ENCODE peak calls at places on chromosomes 7 and 10, in eight cellular contexts. E is cardiac fibroblast, R is ascending aorta, W is NB4, V is psoas muscle, U is GM06990, S is skeletal muscle cell, O is AG10803. N is an unnamed sample.

GRCh38 chr7:7424151-7424873 is 111.4 kb downstream of the COL28A1 start:
- DNase-seq in V (peak; percentile 37), W (peak; percentile 81), O (peak; percentile 62), S (no peak), U (peak; percentile 10), E (peak; percentile 84), R (peak; percentile 11), N (peak; percentile 32)

GRCh38 chr7:5234852-5235831 is 45.1 kb downstream of the WIPI2 start:
- DNase-seq in U (peak; percentile 70), O (peak; percentile 29), R (no peak), W (peak; percentile 44), E (no peak), V (no peak), S (no peak), N (no peak)

GRCh38 chr10:77504196-77504869 is 133.3 kb downstream of the KCNMA1 start:
- DNase-seq in R (no peak), S (no peak), E (peak; percentile 72), U (no peak), W (no peak), O (peak; percentile 74), V (no peak), N (no peak)

GRCh38 chr10:9188022-9188810 is 1133.7 kb downstream of the GATA3 start:
- DNase-seq in V (no peak), S (no peak), O (no peak), E (no peak), U (no peak), W (no peak), R (no peak), N (no peak)

GRCh38 chr10:114271779-114272167 is 32.7 kb downstream of the VWA2 start:
- DNase-seq in O (peak; percentile 96), S (peak; percentile 80), U (no peak), V (peak; percentile 44), E (peak; percentile 95), W (no peak), R (peak; percentile 12), N (no peak)

GRCh38 chr7:116218051-116218645 is 7.8 kb downstream of the TES start:
- DNase-seq in V (no peak), R (no peak), S (peak; percentile 61), U (no peak), E (peak; percentile 82), O (no peak), W (no peak), N (no peak)

GRCh38 chr10:124019886-124020797 is 73.3 kb downstream of the CHST15 start:
- DNase-seq in S (no peak), W (no peak), O (no peak), E (no peak), U (no peak), R (no peak), V (no peak), N (no peak)

GRCh38 chr7:107973861-107974260 is 29.1 kb downstream of the LAMB1 start:
- DNase-seq in O (no peak), E (no peak), R (no peak), S (no peak), W (no peak), U (no peak), V (no peak), N (no peak)

GRCh38 chr7:1122832-1123501 is 35.1 kb downstream of the GPER1 start:
- DNase-seq in V (no peak), S (no peak), E (peak; percentile 5), O (no peak), W (no peak), U (no peak), R (no peak), N (no peak)

GRCh38 chr10:121648078-121648477 is 49.8 kb upstream of the FGFR2 start:
- DNase-seq in E (no peak), O (no peak), W (no peak), U (no peak), R (no peak), V (no peak), S (no peak), N (no peak)

GRCh38 chr7:29574659-29575058 is 11.0 kb downstream of the PRR15 start:
- DNase-seq in O (no peak), S (no peak), E (no peak), U (no peak), V (no peak), W (peak; percentile 41), R (no peak), N (no peak)

GRCh38 chr10:93760490-93760889 is 2.8 kb downstream of the LGI1 start:
- DNase-seq in E (no peak), O (no peak), V (no peak), S (no peak), U (no peak), R (no peak), W (no peak), N (no peak)

GRCh38 chr7:96331233-96331632 is 9.3 kb upstream of the SLC25A13 start:
- DNase-seq in E (no peak), R (no peak), W (no peak), O (no peak), S (no peak), V (no peak), U (no peak), N (no peak)

GRCh38 chr7:157266272-157266671 is 70.5 kb upstream of the DNAJB6 start:
- DNase-seq in V (no peak), R (no peak), O (no peak), U (no peak), W (no peak), S (no peak), E (peak; percentile 53), N (no peak)

GRCh38 chr7:72161534-72161933 is 250.6 kb downstream of the CALN1 start:
- DNase-seq in R (no peak), U (no peak), O (no peak), E (no peak), S (no peak), V (no peak), W (peak; percentile 19), N (no peak)

GRCh38 chr7:69871213-69871885 is 273.1 kb downstream of the AUTS2 start:
- DNase-seq in R (no peak), U (no peak), S (peak; percentile 69), E (peak; percentile 86), O (peak; percentile 70), V (no peak), W (no peak), N (no peak)

GRCh38 chr7:101743995-101744360 is 73.4 kb upstream of the CUX1 start:
- DNase-seq in V (no peak), U (no peak), W (peak; percentile 77), O (no peak), R (no peak), E (no peak), S (no peak), N (no peak)
- H3K4me3 ChIP-seq in V (no peak overlapping the region), U (peak overlapping the region; percentile 62), W (peak overlapping the region; percentile 66), O (no peak overlapping the region), R (peak overlapping the region; percentile 60), E (no peak overlapping the region), S (no peak overlapping the region), N (peak overlapping the region; percentile 22)

GRCh38 chr10:102436312-102436711 is 3.9 kb upstream of the CUEDC2 start:
- DNase-seq in U (no peak), R (no peak), S (no peak), O (no peak), E (no peak), W (no peak), V (peak; percentile 4), N (no peak)

GRCh38 chr10:102434251-102434913 is 2.0 kb upstream of the CUEDC2 start:
- DNase-seq in O (peak; percentile 66), E (peak; percentile 65), W (peak; percentile 75), R (no peak), V (no peak), U (no peak), S (no peak), N (no peak)

GRCh38 chr10:102435098-102435497 is 2.7 kb upstream of the CUEDC2 start:
- DNase-seq in U (no peak), V (peak; percentile 7), W (no peak), R (no peak), O (no peak), S (no peak), E (no peak), N (no peak)

GRCh38 chr10:102437515-102437914 is 5.1 kb upstream of the CUEDC2 start:
- DNase-seq in S (no peak), V (peak; percentile 1), U (no peak), E (no peak), W (no peak), O (no peak), R (no peak), N (no peak)

DNA sequence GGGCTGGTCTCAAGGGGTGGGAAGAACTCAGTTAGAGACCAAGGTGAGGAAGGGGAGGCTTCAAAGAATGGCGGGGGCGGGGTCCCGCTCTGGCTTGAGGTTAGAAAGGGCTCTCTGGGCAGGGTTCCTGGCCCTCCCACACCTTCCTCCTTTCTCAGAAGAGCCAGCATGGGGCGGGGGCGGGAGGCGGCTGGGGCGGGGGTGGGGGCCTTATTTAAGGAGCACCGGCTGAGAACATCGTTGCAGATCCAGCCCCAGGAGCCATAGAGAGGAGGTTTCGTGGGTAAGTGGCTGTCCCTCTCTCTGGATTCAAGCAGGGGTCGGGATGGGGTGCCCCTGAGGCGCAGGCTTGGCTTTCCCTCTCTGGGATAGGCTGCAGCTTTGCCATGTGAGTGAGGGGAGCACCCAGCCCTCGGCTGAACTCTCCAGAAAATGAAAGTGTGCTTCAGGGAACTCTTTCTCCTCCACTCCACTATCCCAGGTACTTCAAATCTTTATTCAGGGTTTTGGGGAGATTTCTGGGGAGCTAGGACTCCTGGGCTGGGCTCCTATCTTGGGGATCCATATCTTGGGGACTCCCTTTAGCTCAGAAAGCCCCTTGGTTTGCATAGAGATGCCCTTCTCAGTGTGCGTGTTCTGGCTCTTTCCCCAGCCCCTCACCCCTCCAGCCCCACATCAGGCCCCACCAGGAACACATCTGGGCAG is 3.3 kb upstream of the CUEDC2 start:
- DNase-seq in V (peak; percentile 31), S (no peak), W (peak; percentile 91), E (no peak), O (no peak), U (no peak), R (no peak), N (no peak)
- H3K4me3 ChIP-seq in V (peak overlapping the region; percentile 32), S (peak overlapping the region; percentile 47), W (peak overlapping the region; percentile 64), E (peak overlapping the region; percentile 49), O (peak overlapping the region; percentile 47), U (peak overlapping the region; percentile 56), R (peak overlapping the region; percentile 52), N (no peak overlapping the region)

DNA sequence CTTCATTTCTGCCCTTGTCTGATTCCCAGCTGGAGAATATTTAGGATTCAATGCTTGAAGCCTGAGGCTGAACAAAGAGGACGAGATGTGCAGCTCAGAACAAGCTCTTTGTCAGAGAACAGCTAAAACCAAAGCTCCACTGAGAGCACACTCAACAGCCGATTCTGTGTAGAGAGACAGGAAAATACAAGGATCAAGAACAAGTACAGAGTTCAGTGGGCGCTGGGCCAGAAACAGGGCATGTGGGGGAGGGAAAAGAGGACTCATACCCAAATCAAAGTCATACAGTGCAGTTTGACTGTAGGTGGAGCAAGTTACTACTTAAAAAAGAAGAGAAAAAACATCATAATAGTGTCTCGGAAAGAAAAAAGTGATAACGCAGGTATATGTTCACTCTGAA is at the start of gene AGMO:
- DNase-seq in S (peak; percentile 55), E (peak; percentile 88), W (no peak), U (no peak), O (no peak), V (peak; percentile 57), R (no peak), N (peak; percentile 87)
- H3K4me3 ChIP-seq in S (no peak within 1 kb of the TSS), E (no peak within 1 kb of the TSS), W (no peak within 1 kb of the TSS), U (no peak within 1 kb of the TSS), O (no peak within 1 kb of the TSS), V (peak within 1 kb of the TSS; percentile 53), R (peak within 1 kb of the TSS; percentile 16), N (peak within 1 kb of the TSS; percentile 33)

DNA sequence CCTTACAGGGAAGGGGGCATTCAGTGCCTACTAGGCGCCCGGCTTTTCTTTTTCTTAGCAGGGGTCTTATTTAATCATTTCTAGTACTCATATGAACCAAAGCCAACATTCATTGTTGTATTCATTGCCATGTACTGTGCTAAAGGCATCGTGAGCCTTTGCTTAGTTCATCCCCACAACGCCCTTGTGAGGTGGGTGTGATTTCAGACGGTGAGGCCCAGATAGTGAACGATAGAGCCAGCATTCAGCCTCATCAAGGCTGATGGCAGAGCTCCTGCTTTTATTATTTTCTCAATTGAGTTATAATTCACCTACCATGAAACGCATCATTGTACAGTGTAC is 50.0 kb downstream of the HK1 start:
- DNase-seq in S (no peak), V (no peak), U (no peak), O (no peak), R (no peak), E (no peak), W (no peak), N (no peak)
- H3K4me3 ChIP-seq in S (no peak overlapping the region), V (peak overlapping the region; percentile 64), U (peak overlapping the region; percentile 57), O (peak overlapping the region; percentile 39), R (peak overlapping the region; percentile 59), E (no peak overlapping the region), W (no peak overlapping the region), N (no peak overlapping the region)

N was measured in tibial nerve.